ENCODE peak calls at places on chromosomes 13 and 19, in six cellular contexts. C is CD4-positive, alpha-beta T cell; L is activated T-helper 9 cell treated with anti-CD3 and anti-CD28 coated beads, Interleukin-2, amount 50 U/mL, for 16 hours; M is SHP77; R is B cell; P is non-pigmented ciliary epithelial cell. N is an unnamed sample.

GRCh38 chr19:45882652-45883585 is 3.0 kb downstream of the IRF2BP1 start:
- DNase-seq in P (peak), L (peak), R (peak), M (peak), C (peak), N (peak)

GRCh38 chr13:76043882-76044281 is 407.8 kb downstream of the LMO7 start:
- DNase-seq in M (no peak), R (no peak), L (no peak), P (no peak), C (no peak), N (no peak)

GRCh38 chr19:18373892-18374629 is 11.9 kb upstream of the GDF15 start:
- DNase-seq in L (no peak), P (peak), M (peak), R (peak), C (no peak), N (no peak)

GRCh38 chr19:49380391-49380790 is 7.7 kb upstream of the KASH5 start:
- DNase-seq in C (no peak), M (no peak), P (no peak), R (no peak), L (no peak), N (no peak)

GRCh38 chr19:16373539-16373938 is 48.9 kb downstream of the KLF2 start:
- DNase-seq in C (no peak), L (no peak), P (no peak), R (no peak), M (no peak), N (no peak)

GRCh38 chr19:13986348-13986904 is 19.7 kb downstream of the RFX1 start:
- DNase-seq in L (peak), P (no peak), R (peak), M (peak), C (peak), N (no peak)

GRCh38 chr19:49331616-49332055 is 3.6 kb upstream of the CD37 start:
- DNase-seq in C (peak), M (no peak), L (peak), R (peak), P (no peak), N (peak)

GRCh38 chr13:106532111-106532929 is 3.1 kb downstream of the EFNB2 start:
- DNase-seq in R (no peak), M (no peak), C (no peak), P (no peak), L (no peak), N (peak)

GRCh38 chr13:98540476-98540875 is 36.4 kb downstream of the STK24 start:
- DNase-seq in P (no peak), R (no peak), C (no peak), L (no peak), M (no peak), N (no peak)

GRCh38 chr19:18730885-18731513 is 47.5 kb downstream of the CRTC1 start:
- DNase-seq in R (no peak), P (no peak), C (no peak), M (no peak), L (no peak), N (no peak)

GRCh38 chr19:3599776-3600183 is 6.9 kb downstream of the TBXA2R start:
- DNase-seq in C (no peak), L (no peak), M (no peak), P (no peak), R (no peak), N (peak)

GRCh38 chr13:51584731-51585191 is 499 bp downstream of the WDFY2 start:
- DNase-seq in R (peak), C (no peak), P (no peak), M (peak), L (peak), N (peak)

GRCh38 chr13:35164324-35164932 is 222.4 kb downstream of the NBEA start:
- DNase-seq in R (no peak), L (no peak), C (no peak), M (peak), P (no peak), N (peak)

GRCh38 chr13:23159205-23159586 is 21.6 kb upstream of the SGCG start:
- DNase-seq in L (no peak), M (no peak), C (no peak), P (peak), R (no peak), N (peak)

GRCh38 chr19:50252111-50252886 is 48.9 kb downstream of the MYH14 start:
- DNase-seq in L (no peak), P (no peak), C (peak), R (peak), M (no peak), N (no peak)

GRCh38 chr19:57443121-57443696 is 8.1 kb downstream of the ZNF749 start:
- DNase-seq in L (no peak), M (no peak), R (no peak), C (no peak), P (no peak), N (no peak)

GRCh38 chr19:48608798-48609263 is 2.3 kb downstream of the SPACA4 start:
- DNase-seq in R (peak), L (no peak), C (peak), M (peak), P (no peak), N (peak)

GRCh38 chr19:4583961-4584669 is 24.6 kb upstream of the SEMA6B start:
- DNase-seq in C (no peak), R (no peak), L (no peak), M (no peak), P (no peak), N (peak)

GRCh38 chr13:52980695-52981094 is 47.9 kb upstream of the OLFM4 start:
- DNase-seq in L (no peak), C (no peak), P (no peak), R (no peak), M (no peak), N (no peak)

GRCh38 chr19:37007587-37008220 is 70.5 kb upstream of the ZNF420 start:
- DNase-seq in R (peak), P (no peak), M (no peak), C (peak), L (no peak), N (no peak)

GRCh38 chr13:103833453-103833852 is 767.2 kb upstream of the SLC10A2 start:
- DNase-seq in P (no peak), M (no peak), C (no peak), L (no peak), R (no peak), N (no peak)

GRCh38 chr19:7421941-7422744 is 66.7 kb downstream of the PEX11G start:
- DNase-seq in M (no peak), P (no peak), C (no peak), R (no peak), L (no peak), N (no peak)

GRCh38 chr19:1910169-1910568 is 5.0 kb downstream of the ADAT3 start:
- DNase-seq in P (no peak), M (no peak), L (no peak), R (no peak), C (no peak), N (no peak)

N was measured in NCI-H526.